ENCODE peak calls at places on chromosomes 11 and 22, in five cellular contexts. Y is OCI-LY7, R is cardiac muscle cell, L is ovary, P is stomach. M is an unnamed sample.

GRCh38 chr11:1573077-1573846 is 1.2 kb upstream of the DUSP8 start:
- DNase-seq in Y (no peak), R (no peak), L (no peak), P (peak; percentile 61), M (no peak)

GRCh38 chr22:48396785-48397530 is 1430.7 kb downstream of the BRD1 start:
- DNase-seq in R (no peak), P (no peak), Y (no peak), L (no peak), M (no peak)

GRCh38 chr11:56197367-56197766 is 20.9 kb downstream of the OR5J2 start:
- DNase-seq in L (no peak), Y (no peak), R (no peak), P (no peak), M (no peak)

GRCh38 chr11:12377824-12378593 is 638 bp downstream of the PARVA start:
- DNase-seq in Y (no peak), R (peak; percentile 81), P (peak; percentile 73), L (peak; percentile 73), M (peak; percentile 87)

GRCh38 chr11:44823006-44823405 is 96.2 kb downstream of the TSPAN18 start:
- DNase-seq in P (no peak), Y (peak; percentile 4), R (no peak), L (no peak), M (no peak)

GRCh38 chr11:7414729-7415536 is 70.4 kb upstream of the OLFML1 start:
- DNase-seq in R (peak; percentile 53), L (no peak), Y (no peak), P (no peak), M (no peak)

GRCh38 chr11:12179521-12179920 is 69.1 kb downstream of the MICAL2 start:
- DNase-seq in R (no peak), P (no peak), L (no peak), Y (no peak), M (no peak)

GRCh38 chr22:33867118-33867863 is 53.0 kb downstream of the LARGE1 start:
- DNase-seq in P (peak; percentile 35), R (no peak), Y (no peak), L (no peak), M (peak; percentile 11)

GRCh38 chr22:32413715-32414114 is 1.7 kb upstream of the RTCB start:
- DNase-seq in P (no peak), Y (peak; percentile 32), R (peak; percentile 5), L (no peak), M (peak; percentile 45)

GRCh38 chr11:128968916-128969315 is 26.2 kb upstream of the TP53AIP1 start:
- DNase-seq in P (no peak), L (no peak), Y (no peak), R (no peak), M (no peak)

GRCh38 chr11:58968251-58968711 is 29.0 kb downstream of the GLYATL1 start:
- DNase-seq in L (no peak), P (peak; percentile 28), R (no peak), Y (no peak), M (no peak)

GRCh38 chr11:4991066-4991465 is 3.6 kb upstream of the OR51L1 start:
- DNase-seq in Y (no peak), R (no peak), L (no peak), P (no peak), M (peak; percentile 11)

GRCh38 chr11:83573097-83573496 is 286.9 kb upstream of the CCDC90B start:
- DNase-seq in R (no peak), L (no peak), Y (no peak), P (no peak), M (peak; percentile 7)

GRCh38 chr11:65112226-65112550 is 516 bp downstream of the TM7SF2 start:
- DNase-seq in R (no peak), L (no peak), Y (no peak), P (no peak), M (no peak)

GRCh38 chr11:47766363-47767227 is 546 bp downstream of the FNBP4 start:
- DNase-seq in Y (peak; percentile 76), L (peak; percentile 65), P (peak; percentile 79), R (peak; percentile 59), M (peak; percentile 62)

GRCh38 chr11:102983491-102983890 is 28.0 kb upstream of the MMP13 start:
- DNase-seq in L (no peak), Y (no peak), R (no peak), P (no peak), M (peak; percentile 28)

GRCh38 chr11:125448136-125448535 is 47.9 kb downstream of the FEZ1 start:
- DNase-seq in P (no peak), L (no peak), Y (no peak), R (no peak), M (peak; percentile 33)

GRCh38 chr11:11856638-11857037 is 14.9 kb downstream of the USP47 start:
- DNase-seq in Y (no peak), R (no peak), L (no peak), P (no peak), M (peak; percentile 26)

GRCh38 chr11:67613960-67614715 is 7.4 kb downstream of the NDUFV1 start:
- DNase-seq in Y (peak; percentile 97), L (peak; percentile 66), R (peak; percentile 71), P (peak; percentile 71), M (peak; percentile 42)

GRCh38 chr11:86182976-86183584 is 61.5 kb upstream of the EED start:
- DNase-seq in P (peak; percentile 74), Y (peak; percentile 11), R (no peak), L (no peak), M (no peak)

GRCh38 chr11:14308114-14308896 is 50.7 kb downstream of the RRAS2 start:
- DNase-seq in P (no peak), R (peak; percentile 60), L (no peak), Y (peak; percentile 39), M (peak; percentile 66)

GRCh38 chr11:103652013-103652412 is 384.4 kb upstream of the DDI1 start:
- DNase-seq in R (no peak), P (no peak), L (no peak), Y (no peak), M (peak; percentile 42)

GRCh38 chr11:114079406-114080072 is 20.0 kb downstream of the ZBTB16 start:
- DNase-seq in L (peak; percentile 65), R (no peak), Y (no peak), P (no peak), M (peak; percentile 59)

GRCh38 chr11:83191986-83192385 is 1.5 kb upstream of the ANKRD42 start:
- DNase-seq in L (no peak), R (no peak), P (no peak), Y (no peak), M (no peak)

GRCh38 chr11:85755285-85755684 is 55.7 kb downstream of the SYTL2 start:
- DNase-seq in P (no peak), L (no peak), Y (no peak), R (no peak), M (no peak)

GRCh38 chr11:77152846-77153245 is 24.8 kb downstream of the MYO7A start:
- DNase-seq in Y (no peak), P (no peak), L (no peak), R (no peak), M (peak; percentile 35)

GRCh38 chr11:116517077-116517476 is 255.7 kb downstream of the BUD13 start:
- DNase-seq in L (no peak), Y (no peak), P (peak; percentile 22), R (no peak), M (no peak)

GRCh38 chr22:45072322-45072903 is 62.6 kb upstream of the PHF21B start:
- DNase-seq in P (no peak), Y (no peak), L (no peak), R (no peak), M (peak; percentile 57)

GRCh38 chr11:86952933-86953637 is 2.1 kb downstream of the FZD4 start:
- DNase-seq in P (no peak), Y (no peak), L (no peak), R (no peak), M (peak; percentile 50)

GRCh38 chr22:38144025-38144405 is 33.5 kb upstream of the BAIAP2L2 start:
- DNase-seq in Y (no peak), L (no peak), R (no peak), P (no peak), M (no peak)

GRCh38 chr11:124114942-124115781 is at the start of gene VWA5A:
- DNase-seq in R (peak; percentile 83), L (peak; percentile 77), P (peak; percentile 89), Y (peak; percentile 61), M (peak; percentile 90)

GRCh38 chr11:109197656-109198055 is 224.3 kb upstream of the C11orf87 start:
- DNase-seq in P (no peak), Y (no peak), R (no peak), L (no peak), M (peak; percentile 32)

GRCh38 chr11:75103380-75104026 is 6.8 kb upstream of the OR2AT4 start:
- DNase-seq in L (no peak), R (no peak), Y (no peak), P (no peak), M (peak; percentile 34)

DNA sequence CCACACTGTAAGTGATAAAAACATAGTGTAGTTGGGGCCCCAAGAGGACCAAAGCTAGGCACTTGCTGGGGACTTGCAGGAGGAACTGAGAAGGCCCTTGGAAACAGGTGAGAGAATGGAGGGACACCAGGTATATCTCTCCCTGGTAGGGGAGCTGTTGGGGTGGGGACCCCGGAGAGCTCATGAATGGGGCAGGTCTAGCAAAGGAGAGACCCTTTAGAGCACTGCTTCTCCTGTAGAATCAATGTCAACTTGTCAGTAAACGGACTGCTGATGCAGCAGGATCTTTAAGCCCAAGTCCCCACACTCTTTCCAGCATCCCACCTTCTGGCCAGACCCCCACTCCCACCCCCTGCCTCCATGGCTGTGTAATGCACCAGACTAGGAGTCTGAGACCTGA is 109.6 kb upstream of the THY1 start:
- DNase-seq in Y (no peak), P (no peak), L (no peak), R (no peak), M (no peak)
- TF ChIP-seq CTCF in Y (no peak), P (no peak), L (no peak), R (no peak), M (no peak)

GRCh38 chr11:107017104-107017432 is 1.2 kb downstream of the GUCY1A2 start:
- DNase-seq in R (no peak), Y (no peak), P (no peak), L (no peak), M (peak; percentile 22)
- H3K4me3 ChIP-seq in R (peak overlapping the region; percentile 59), Y (no peak overlapping the region), P (peak overlapping the region; percentile 58), L (peak overlapping the region; percentile 49), M (peak overlapping the region; percentile 58)

DNA sequence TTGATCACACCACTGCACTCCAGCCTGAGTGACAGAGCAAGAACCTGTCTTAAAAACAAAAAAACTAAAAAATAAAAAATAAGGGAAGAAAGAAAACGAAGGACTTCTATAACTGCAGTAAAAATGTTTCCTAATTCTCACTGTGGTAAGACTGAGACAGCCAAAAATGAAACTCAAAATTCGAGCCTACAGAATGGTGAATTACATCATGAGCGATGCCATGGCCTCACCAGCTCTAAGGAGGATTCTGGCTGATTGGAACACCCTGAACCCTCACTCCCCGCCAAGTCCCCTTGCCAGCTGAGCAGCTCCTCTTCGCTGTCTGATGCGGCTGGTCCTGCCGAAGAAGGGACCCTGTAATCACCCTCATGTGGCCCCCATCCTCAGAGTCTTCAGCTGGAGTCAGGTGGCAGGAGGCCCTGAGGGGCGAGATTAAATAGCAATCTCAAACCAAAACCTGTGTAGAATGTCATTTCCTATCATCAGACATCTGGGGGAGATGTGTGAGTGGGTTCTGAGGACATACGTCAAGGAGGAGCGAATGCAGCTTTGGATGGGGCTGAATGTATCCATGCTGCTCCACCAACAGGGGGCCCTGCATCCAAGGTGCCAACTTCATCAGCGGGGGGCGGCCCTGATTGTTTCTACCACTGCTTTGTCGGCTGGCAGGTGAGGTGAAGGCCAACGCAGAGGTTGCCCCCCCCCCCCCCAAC is 29.2 kb downstream of the PDGFB start:
- DNase-seq in L (no peak), P (no peak), R (no peak), Y (peak; percentile 23), M (no peak)
- TF ChIP-seq CTCF in L (no peak), P (no peak), R (peak; percentile 52), Y (peak; percentile 69), M (peak; percentile 38)

GRCh38 chr11:63763506-63764200 is 4.9 kb downstream of the ZFTA start:
- DNase-seq in P (no peak), Y (no peak), L (peak; percentile 87), R (peak; percentile 52), M (no peak)
- H3K4me3 ChIP-seq in P (peak overlapping the region; percentile 58), Y (no peak overlapping the region), L (peak overlapping the region; percentile 52), R (peak overlapping the region; percentile 12), M (no peak overlapping the region)

M was measured in fibroblast of pulmonary artery.